ENCODE peak calls at places on chromosomes 7 and 10, in five cellular contexts. U is GM23338; R is psoas muscle; X is ovary; N is CD4-positive, alpha-beta T cell. B is an unnamed sample.

GRCh38 chr10:103448751-103449150 is 3.4 kb downstream of the CALHM2 start:
- DNase-seq in R (peak; percentile 82), X (no peak), N (no peak), U (no peak), B (no peak)

GRCh38 chr7:27899601-27900000 is 159.6 kb downstream of the TAX1BP1 start:
- DNase-seq in X (no peak), U (no peak), N (no peak), R (no peak), B (no peak)

GRCh38 chr7:42661312-42661711 is 250.6 kb downstream of the C7orf25 start:
- DNase-seq in U (no peak), N (no peak), R (no peak), X (no peak), B (no peak)

GRCh38 chr7:3561908-3562307 is 260.9 kb downstream of the SDK1 start:
- DNase-seq in R (no peak), N (no peak), X (no peak), U (no peak), B (no peak)

GRCh38 chr7:108368466-108368865 is 87.8 kb downstream of the NRCAM start:
- DNase-seq in N (no peak), R (no peak), X (no peak), U (no peak), B (no peak)

GRCh38 chr10:68238371-68238770 is 6.5 kb upstream of the ATOH7 start:
- DNase-seq in X (no peak), N (no peak), U (no peak), R (no peak), B (no peak)

GRCh38 chr10:29634764-29635625 is at the start of gene SVIL:
- DNase-seq in R (peak; percentile 72), U (peak; percentile 33), X (peak; percentile 80), N (no peak), B (no peak)

GRCh38 chr7:48274662-48275061 is 103.4 kb downstream of the ABCA13 start:
- DNase-seq in N (no peak), U (no peak), X (no peak), R (no peak), B (no peak)

GRCh38 chr7:100137851-100138760 is 10.6 kb upstream of the LAMTOR4 start:
- DNase-seq in R (no peak), U (no peak), X (no peak), N (no peak), B (no peak)

GRCh38 chr10:44807451-44807850 is 103.7 kb upstream of the TMEM72 start:
- DNase-seq in N (no peak), R (no peak), U (no peak), X (no peak), B (no peak)

GRCh38 chr7:64888901-64889685 is 14.0 kb upstream of the ZNF273 start:
- DNase-seq in U (peak; percentile 53), X (peak; percentile 48), N (no peak), R (no peak), B (no peak)

GRCh38 chr10:120098242-120098930 is 205.9 kb downstream of the SEC23IP start:
- DNase-seq in N (no peak), R (no peak), U (peak; percentile 12), X (no peak), B (no peak)

GRCh38 chr7:48441848-48442492 is 270.7 kb downstream of the ABCA13 start:
- DNase-seq in R (no peak), N (no peak), X (no peak), U (no peak), B (no peak)

GRCh38 chr10:43843331-43844101 is 194.8 kb upstream of the ZNF32 start:
- DNase-seq in R (peak; percentile 76), N (no peak), X (no peak), U (no peak), B (no peak)

GRCh38 chr7:55593172-55593514 is 20.8 kb upstream of the VOPP1 start:
- DNase-seq in U (no peak), X (no peak), R (no peak), N (no peak), B (no peak)

GRCh38 chr10:646118-646524 is 43.3 kb downstream of the DIP2C start:
- DNase-seq in U (no peak), X (no peak), N (no peak), R (no peak), B (no peak)

GRCh38 chr7:94205529-94205928 is 189.2 kb upstream of the COL1A2 start:
- DNase-seq in U (no peak), R (no peak), N (no peak), X (no peak), B (no peak)

GRCh38 chr10:80539421-80539999 is 1.8 kb downstream of the SH2D4B start:
- DNase-seq in N (no peak), X (no peak), U (no peak), R (no peak), B (peak; percentile 51)

GRCh38 chr10:74058658-74059057 is 60.7 kb downstream of the VCL start:
- DNase-seq in R (no peak), U (no peak), X (no peak), N (no peak), B (no peak)

GRCh38 chr7:95581446-95581845 is 14.9 kb downstream of the PDK4 start:
- DNase-seq in R (no peak), X (no peak), U (no peak), N (no peak), B (no peak)

GRCh38 chr7:33854951-33855350 is 50.4 kb upstream of the BMPER start:
- DNase-seq in X (no peak), N (no peak), U (no peak), R (no peak), B (no peak)

GRCh38 chr10:31782701-31783100 is 145.9 kb downstream of the ARHGAP12 start:
- DNase-seq in N (no peak), U (no peak), X (no peak), R (no peak), B (no peak)

GRCh38 chr10:59820471-59820870 is 67.2 kb upstream of the MRLN start:
- DNase-seq in R (no peak), X (no peak), U (no peak), N (no peak), B (no peak)

GRCh38 chr7:20299145-20299544 is 31.6 kb upstream of the ITGB8 start:
- DNase-seq in R (no peak), N (no peak), X (no peak), U (no peak), B (no peak)

GRCh38 chr10:11210211-11210922 is 192.7 kb downstream of the CELF2 start:
- DNase-seq in R (no peak), X (no peak), U (no peak), N (no peak), B (no peak)
- H3K27me3 ChIP-seq in R (no peaks in the 10 kb centered on the region), X (no peaks in the 10 kb centered on the region), U (no peaks in the 10 kb centered on the region), N (no peaks in the 10 kb centered on the region), B (no peaks in the 10 kb centered on the region)

GRCh38 chr10:8063128-8063908 is 8.8 kb downstream of the GATA3 start:
- DNase-seq in N (no peak), U (peak; percentile 83), R (no peak), X (no peak), B (no peak)
- H3K27me3 ChIP-seq in N (no peaks in the 10 kb centered on the region), U (peaks cover 88% of the 10 kb centered on the region), R (peaks cover 64% of the 10 kb centered on the region), X (no peaks in the 10 kb centered on the region), B (no peaks in the 10 kb centered on the region)

GRCh38 chr7:128168667-128169210 is 72.3 kb upstream of the LEP start:
- DNase-seq in X (peak; percentile 30), U (peak; percentile 96), N (no peak), R (peak; percentile 27), B (no peak)
- H3K27me3 ChIP-seq in X (no peaks in the 10 kb centered on the region), U (peaks cover 81% of the 10 kb centered on the region), N (peaks cover 61% of the 10 kb centered on the region), R (peaks cover 92% of the 10 kb centered on the region), B (peaks cover 3% of the 10 kb centered on the region)

GRCh38 chr7:150799741-150800575 is at the start of gene TMEM176B:
- DNase-seq in N (no peak), U (peak; percentile 40), X (peak; percentile 82), R (peak; percentile 69), B (no peak)

GRCh38 chr7:150801242-150801945 is 825 bp downstream of the TMEM176A start:
- DNase-seq in R (no peak), N (no peak), U (no peak), X (peak; percentile 34), B (no peak)

GRCh38 chr7:150803161-150803860 is 2.7 kb downstream of the TMEM176A start:
- DNase-seq in N (no peak), R (no peak), U (no peak), X (no peak), B (no peak)

GRCh38 chr7:150800576-150801241 is at the start of gene TMEM176A:
- DNase-seq in R (no peak), X (peak; percentile 66), N (no peak), U (peak; percentile 37), B (no peak)

GRCh38 chr7:150801946-150802771 is 1.6 kb downstream of the TMEM176A start:
- DNase-seq in N (no peak), U (no peak), R (no peak), X (no peak), B (no peak)
- H3K27me3 ChIP-seq in N (peaks cover 57% of the 10 kb centered on the region), U (peaks cover 71% of the 10 kb centered on the region), R (peaks cover 52% of the 10 kb centered on the region), X (no peaks in the 10 kb centered on the region), B (peaks cover 2% of the 10 kb centered on the region)

DNA sequence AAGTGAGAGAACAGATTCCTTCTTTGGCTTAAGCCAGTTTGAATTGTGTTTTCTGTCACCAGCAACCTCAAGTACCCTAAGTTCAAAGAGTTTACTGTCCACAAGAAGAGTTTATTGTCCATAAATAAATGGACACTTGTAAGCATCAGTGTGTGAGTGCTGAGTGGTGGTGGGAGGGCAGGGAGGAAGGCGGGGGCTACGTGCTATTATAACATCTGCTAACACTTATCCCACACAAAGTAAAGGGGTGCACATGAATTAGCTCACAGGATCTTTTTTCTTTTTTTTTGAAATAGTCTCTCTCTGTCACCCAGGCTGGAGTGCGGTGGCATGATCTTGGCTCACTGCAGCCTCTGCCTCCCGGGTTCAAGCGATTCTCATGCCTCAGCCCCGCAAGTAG is 87.2 kb downstream of the MICALL2 start:
- DNase-seq in R (no peak), U (no peak), N (no peak), X (no peak), B (no peak)
- H3K27me3 ChIP-seq in R (peaks cover 87% of the 10 kb centered on the region), U (peaks cover 13% of the 10 kb centered on the region), N (peaks cover 38% of the 10 kb centered on the region), X (no peaks in the 10 kb centered on the region), B (no peaks in the 10 kb centered on the region)

DNA sequence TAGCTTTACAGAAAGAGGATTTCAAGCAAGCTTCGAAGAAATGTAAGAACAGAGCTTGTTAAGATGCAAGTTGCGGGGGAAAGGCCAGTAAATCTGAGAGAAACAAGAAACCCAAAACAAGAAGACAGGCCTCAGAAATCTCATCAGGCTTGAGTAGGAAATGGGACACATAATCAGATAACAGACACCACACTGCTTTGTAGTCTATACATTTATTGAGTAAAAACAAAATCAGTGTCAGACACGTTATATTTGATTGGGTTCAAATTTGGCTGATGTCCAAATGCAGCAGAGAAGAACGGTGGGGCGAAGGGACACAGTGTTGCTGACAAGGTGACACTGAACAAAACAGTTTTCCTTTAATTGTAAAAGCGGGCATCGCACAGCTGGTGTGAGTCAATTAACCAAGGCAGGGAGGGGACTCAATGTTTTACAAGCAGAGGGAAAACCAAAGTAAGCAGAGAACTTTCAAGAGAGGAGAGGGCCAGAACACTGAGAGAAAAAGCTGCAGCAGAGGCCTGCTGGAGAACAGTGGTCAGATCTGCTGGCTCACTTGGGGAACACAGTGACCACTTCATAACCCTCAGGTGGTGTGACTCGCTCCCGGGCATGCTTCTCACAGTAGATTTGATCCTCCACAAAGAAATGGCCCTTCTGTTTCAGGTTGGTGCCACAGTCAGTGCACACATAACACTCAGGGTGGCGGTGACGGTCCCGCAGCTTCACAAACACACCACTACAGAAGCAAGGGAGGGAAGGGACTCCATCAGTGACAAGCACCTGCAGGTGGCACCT is 43.5 kb downstream of the ACSM6 start:
- DNase-seq in N (no peak), R (no peak), U (no peak), X (no peak), B (no peak)
- H3K27me3 ChIP-seq in N (no peaks in the 10 kb centered on the region), R (no peaks in the 10 kb centered on the region), U (no peaks in the 10 kb centered on the region), X (no peaks in the 10 kb centered on the region), B (no peaks in the 10 kb centered on the region)

B was measured in GM06990.